ENCODE peak calls at places on chromosome 4, in seven cellular contexts. E is Calu3, N is dermis blood vessel endothelial cell, P is NCI-H1105, U is amniotic epithelial cell, M is cerebellar cortex, R is iris pigment epithelial cell. A is an unnamed sample.

GRCh38 chr4:45831692-45832091 is 292.2 kb downstream of the GABRG1 start:
- DNase-seq in M (no peak), P (no peak), R (no peak), N (no peak), E (no peak), U (no peak), A (no peak)

GRCh38 chr4:3868841-3869572 is 102.8 kb downstream of the ADRA2C start:
- DNase-seq in P (no peak), U (no peak), M (no peak), R (no peak), N (no peak), E (no peak), A (no peak)

GRCh38 chr4:159010563-159011260 is 92.2 kb upstream of the RAPGEF2 start:
- DNase-seq in P (peak), E (no peak), N (peak), R (peak), M (peak), U (peak), A (no peak)

GRCh38 chr4:187480146-187481145 is 515.1 kb upstream of the ZFP42 start:
- DNase-seq in P (no peak), U (peak), E (no peak), N (no peak), M (no peak), R (peak), A (no peak)

GRCh38 chr4:118327554-118328241 is 25.1 kb downstream of the PRSS12 start:
- DNase-seq in R (no peak), U (peak), N (no peak), E (no peak), M (no peak), P (no peak), A (no peak)

GRCh38 chr4:162645381-162645780 is 481.6 kb upstream of the FSTL5 start:
- DNase-seq in R (no peak), N (no peak), E (no peak), U (no peak), M (peak), P (no peak), A (no peak)

GRCh38 chr4:17763352-17763890 is 18.0 kb downstream of the FAM184B start:
- DNase-seq in N (no peak), P (no peak), R (no peak), M (no peak), E (no peak), U (no peak), A (no peak)

GRCh38 chr4:172042714-172043114 is 229.5 kb downstream of the GALNTL6 start:
- DNase-seq in U (peak), N (no peak), E (peak), M (peak), P (peak), R (peak), A (peak)

GRCh38 chr4:177573487-177573886 is 131.2 kb upstream of the AGA start:
- DNase-seq in E (no peak), R (peak), U (peak), P (no peak), M (no peak), N (no peak), A (peak)

GRCh38 chr4:1332686-1333085 is 14.3 kb upstream of the UVSSA start:
- DNase-seq in U (no peak), M (no peak), E (no peak), N (no peak), R (no peak), P (no peak), A (no peak)

A was measured in LoVo.